ENCODE peak calls at places on chromosomes 7 and 10, in five cellular contexts. L, Y, V, T and F are unnamed samples.

GRCh38 chr10:61642073-61642637 is 20.6 kb upstream of the CABCOCO1 start:
- DNase-seq in L (no peak), Y (no peak), V (no peak), T (no peak), F (no peak)

GRCh38 chr10:101888251-101888949 is 44.8 kb upstream of the KCNIP2 start:
- DNase-seq in L (no peak), Y (no peak), V (no peak), T (no peak), F (no peak)

GRCh38 chr7:36082910-36083309 is 70.1 kb upstream of the EEPD1 start:
- DNase-seq in L (no peak), Y (no peak), V (peak; percentile 61), T (peak; percentile 71), F (no peak)

GRCh38 chr10:120012566-120012965 is 120.0 kb downstream of the SEC23IP start:
- DNase-seq in L (no peak), Y (no peak), V (peak; percentile 26), T (no peak), F (no peak)

GRCh38 chr10:74006269-74006668 is 8.4 kb downstream of the VCL start:
- DNase-seq in L (no peak), Y (no peak), V (no peak), T (no peak), F (no peak)

GRCh38 chr10:70856454-70856853 is 31.9 kb downstream of the PCBD1 start:
- DNase-seq in L (no peak), Y (no peak), V (no peak), T (no peak), F (no peak)

GRCh38 chr10:100020161-100020882 is 10.6 kb upstream of the DNMBP start:
- DNase-seq in L (peak; percentile 3), Y (no peak), V (no peak), T (peak; percentile 5), F (no peak)

GRCh38 chr7:70361821-70362220 is 763.5 kb downstream of the AUTS2 start:
- DNase-seq in L (no peak), Y (no peak), V (no peak), T (no peak), F (no peak)

GRCh38 chr10:35172574-35172973 is 45.9 kb downstream of the CREM start:
- DNase-seq in L (no peak), Y (no peak), V (no peak), T (no peak), F (peak; percentile 38)

GRCh38 chr10:63707254-63707910 is 186.2 kb downstream of the REEP3 start:
- DNase-seq in L (no peak), Y (peak; percentile 17), V (peak; percentile 27), T (no peak), F (no peak)

GRCh38 chr10:105506258-105506657 is 865.2 kb downstream of the SORCS3 start:
- DNase-seq in L (no peak), Y (no peak), V (no peak), T (no peak), F (no peak)

GRCh38 chr7:149471289-149471953 is 10.6 kb upstream of the ZNF777 start:
- DNase-seq in L (no peak), Y (no peak), V (no peak), T (no peak), F (no peak)

GRCh38 chr7:106254525-106255128 is 30.2 kb downstream of the NAMPT start:
- DNase-seq in L (no peak), Y (no peak), V (no peak), T (no peak), F (no peak)

GRCh38 chr7:101237206-101238067 is at the start of gene CLDN15:
- DNase-seq in L (no peak), Y (no peak), V (no peak), T (peak; percentile 91), F (peak; percentile 86)

GRCh38 chr10:34078017-34078416 is 737.1 kb downstream of the PARD3 start:
- DNase-seq in L (no peak), Y (no peak), V (no peak), T (no peak), F (no peak)

GRCh38 chr7:137771679-137772078 is 75.1 kb downstream of the DGKI start:
- DNase-seq in L (no peak), Y (no peak), V (no peak), T (no peak), F (no peak)

GRCh38 chr7:17680943-17681351 is 259.3 kb downstream of the SNX13 start:
- DNase-seq in L (no peak), Y (no peak), V (no peak), T (no peak), F (no peak)

GRCh38 chr7:43926193-43927043 is at the start of gene UBE2D4:
- DNase-seq in L (peak; percentile 49), Y (peak; percentile 82), V (peak; percentile 59), T (peak; percentile 98), F (peak; percentile 87)

GRCh38 chr7:50324113-50324512 is 19.6 kb downstream of the IKZF1 start:
- DNase-seq in L (no peak), Y (no peak), V (no peak), T (no peak), F (no peak)